ENCODE peak calls at places on chromosomes 4 and X, in six cellular contexts. M is psoas muscle, U is ovary, D is heart right ventricle, X is left ventricle myocardium inferior, B is OCI-LY7. Y is an unnamed sample.

GRCh38 chrX:14398725-14399124 is 130.6 kb upstream of the GLRA2 start:
- DNase-seq in X (no peak), U (no peak), D (no peak), B (no peak), M (no peak), Y (no peak)

GRCh38 chr4:169795585-169795984 is 37.8 kb upstream of the HPF1 start:
- DNase-seq in M (no peak), U (no peak), D (no peak), B (no peak), X (no peak), Y (no peak)

GRCh38 chr4:140330311-140330900 is 43.0 kb upstream of the SCOC start:
- DNase-seq in D (no peak), U (no peak), B (peak; percentile 42), X (no peak), M (no peak), Y (no peak)

GRCh38 chrX:63128509-63128908 is 222.6 kb downstream of the SPIN4 start:
- DNase-seq in U (no peak), X (no peak), M (no peak), B (peak; percentile 7), D (no peak), Y (no peak)

GRCh38 chr4:43277003-43277402 is 384.5 kb downstream of the GRXCR1 start:
- DNase-seq in B (no peak), D (no peak), M (no peak), X (no peak), U (no peak), Y (no peak)

GRCh38 chr4:61493470-61493869 is 293.3 kb downstream of the ADGRL3 start:
- DNase-seq in U (no peak), D (no peak), X (no peak), M (no peak), B (no peak), Y (no peak)

GRCh38 chrX:51484616-51485015 is 11.8 kb downstream of the NUDT11 start:
- DNase-seq in X (no peak), D (no peak), B (peak; percentile 11), U (no peak), M (no peak), Y (no peak)

GRCh38 chrX:39721570-39722279 is 376.0 kb downstream of the BCOR start:
- DNase-seq in X (no peak), M (no peak), B (no peak), D (no peak), U (no peak), Y (no peak)

GRCh38 chr4:182093431-182093831 is 149.8 kb upstream of the TENM3 start:
- DNase-seq in D (no peak), X (no peak), U (no peak), B (no peak), M (no peak), Y (no peak)

GRCh38 chr4:25913056-25913850 is 767 bp upstream of the SMIM20 start:
- DNase-seq in D (peak; percentile 30), X (peak; percentile 38), U (peak; percentile 65), B (peak; percentile 64), M (peak; percentile 63), Y (peak; percentile 68)

GRCh38 chr4:75542824-75543223 is 13.0 kb upstream of the ODAPH start:
- DNase-seq in X (no peak), U (no peak), M (no peak), D (no peak), B (no peak), Y (no peak)

GRCh38 chrX:139158256-139158655 is 372.3 kb upstream of the F9 start:
- DNase-seq in D (no peak), X (no peak), B (no peak), M (no peak), U (no peak), Y (no peak)

GRCh38 chr4:28654618-28655017 is 1794.0 kb downstream of the STIM2 start:
- DNase-seq in B (no peak), X (no peak), U (no peak), D (no peak), M (no peak), Y (no peak)

GRCh38 chr4:182827981-182828677 is 89.1 kb downstream of the DCTD start:
- DNase-seq in D (no peak), X (no peak), B (no peak), M (no peak), U (no peak), Y (no peak)

GRCh38 chr4:186845137-186845842 is 121.6 kb upstream of the FAT1 start:
- DNase-seq in D (peak; percentile 19), B (no peak), M (no peak), X (no peak), U (peak; percentile 46), Y (peak; percentile 47)

GRCh38 chr4:159428975-159429692 is 326.3 kb downstream of the RAPGEF2 start:
- DNase-seq in U (no peak), X (no peak), D (no peak), M (no peak), B (no peak), Y (no peak)

GRCh38 chrX:39946822-39947221 is 150.9 kb downstream of the BCOR start:
- DNase-seq in X (no peak), D (no peak), U (no peak), M (no peak), B (no peak), Y (no peak)

GRCh38 chr4:101753702-101754101 is 36.8 kb upstream of the BANK1 start:
- DNase-seq in X (no peak), D (no peak), M (no peak), B (no peak), U (no peak), Y (no peak)

GRCh38 chr4:173040200-173040599 is 128.4 kb upstream of the GALNT7 start:
- DNase-seq in X (no peak), M (no peak), D (peak; percentile 36), U (no peak), B (no peak), Y (no peak)

GRCh38 chr4:173046818-173047217 is 121.8 kb upstream of the GALNT7 start:
- DNase-seq in B (no peak), U (no peak), D (no peak), X (no peak), M (no peak), Y (no peak)

GRCh38 chr4:173041482-173041881 is 127.1 kb upstream of the GALNT7 start:
- DNase-seq in D (no peak), M (no peak), U (no peak), B (no peak), X (no peak), Y (no peak)

GRCh38 chr4:173046144-173046543 is 122.5 kb upstream of the GALNT7 start:
- DNase-seq in X (no peak), U (no peak), B (no peak), D (no peak), M (no peak), Y (no peak)

DNA sequence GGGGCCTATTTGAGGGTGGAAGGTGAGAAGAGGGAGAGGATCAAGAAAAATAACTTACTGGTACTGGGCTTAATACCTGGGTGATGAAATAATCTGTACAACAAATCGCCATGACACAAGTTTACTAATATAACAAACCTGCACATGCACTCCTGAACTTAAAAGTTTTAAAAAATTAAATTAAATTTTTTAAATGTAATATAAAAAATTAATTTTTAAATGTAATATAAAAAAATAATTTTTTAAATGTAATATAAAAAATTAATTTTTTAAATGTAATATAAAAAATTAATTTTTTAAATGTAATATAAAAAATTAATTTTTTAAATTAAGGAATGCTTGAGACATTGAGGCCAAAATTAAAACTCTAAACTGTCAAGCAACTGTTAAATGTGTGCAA is 124.3 kb upstream of the GALNT7 start:
- DNase-seq in X (no peak), B (no peak), M (no peak), U (no peak), D (no peak), Y (no peak)
- H3K27ac ChIP-seq in X (no peak overlapping the region), B (no peak overlapping the region), M (no peak overlapping the region), U (no peak overlapping the region), D (no peak overlapping the region), Y (no peak overlapping the region)

DNA sequence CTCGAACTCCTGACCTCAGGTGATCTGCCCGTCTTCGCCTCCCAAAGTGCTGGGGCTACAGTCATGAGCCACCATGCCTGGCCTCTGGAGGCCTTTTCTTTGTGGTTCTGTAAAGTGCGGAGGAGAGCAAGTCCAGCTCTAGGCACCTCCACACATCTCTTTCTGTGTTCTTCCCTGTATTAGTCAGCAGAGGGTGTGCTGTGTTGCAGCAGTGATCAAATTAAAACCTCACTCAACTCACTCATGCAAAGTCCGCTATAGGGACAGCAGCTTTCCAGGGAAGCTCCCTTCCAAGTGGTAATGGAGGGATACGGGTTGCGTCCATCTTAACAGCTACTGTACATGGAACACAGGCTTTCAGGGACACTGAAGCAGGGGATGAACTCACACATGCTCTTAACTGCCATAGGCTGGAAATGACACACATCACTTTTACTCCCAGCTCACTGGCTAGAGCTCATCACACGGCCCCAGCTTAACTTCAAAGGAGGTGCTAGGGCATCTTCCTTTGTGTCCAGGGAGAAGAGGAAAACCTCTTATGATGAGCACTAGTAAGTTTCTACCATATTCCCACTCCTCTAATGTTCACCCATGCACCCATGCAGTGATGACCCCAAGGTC is 36.0 kb upstream of the CCNG2 start:
- DNase-seq in U (no peak), X (no peak), D (no peak), B (no peak), M (no peak), Y (no peak)
- TF ChIP-seq CTCF in U (no peak), X (no peak), D (no peak), B (peak; percentile 35), M (no peak), Y (no peak)

GRCh38 chr4:142697928-142698327 is 148.2 kb downstream of the INPP4B start:
- DNase-seq in U (no peak), D (no peak), M (no peak), X (no peak), B (no peak), Y (no peak)

GRCh38 chr4:142696334-142697122 is 149.6 kb downstream of the INPP4B start:
- DNase-seq in M (no peak), B (no peak), U (no peak), X (no peak), D (no peak), Y (no peak)

GRCh38 chr4:142698541-142698940 is 147.6 kb downstream of the INPP4B start:
- DNase-seq in X (no peak), D (no peak), U (no peak), B (no peak), M (no peak), Y (no peak)

GRCh38 chr4:142700521-142700920 is 145.6 kb downstream of the INPP4B start:
- DNase-seq in B (no peak), D (no peak), U (no peak), M (no peak), X (no peak), Y (no peak)

GRCh38 chr4:142697303-142697702 is 148.8 kb downstream of the INPP4B start:
- DNase-seq in B (no peak), D (no peak), M (no peak), U (no peak), X (no peak), Y (no peak)
- H3K4me1 ChIP-seq in B (no peaks in the 10 kb centered on the region), D (no peaks in the 10 kb centered on the region), M (no peaks in the 10 kb centered on the region), U (peaks cover 2% of the 10 kb centered on the region), X (peaks cover 22% of the 10 kb centered on the region), Y (peaks cover 10% of the 10 kb centered on the region)

DNA sequence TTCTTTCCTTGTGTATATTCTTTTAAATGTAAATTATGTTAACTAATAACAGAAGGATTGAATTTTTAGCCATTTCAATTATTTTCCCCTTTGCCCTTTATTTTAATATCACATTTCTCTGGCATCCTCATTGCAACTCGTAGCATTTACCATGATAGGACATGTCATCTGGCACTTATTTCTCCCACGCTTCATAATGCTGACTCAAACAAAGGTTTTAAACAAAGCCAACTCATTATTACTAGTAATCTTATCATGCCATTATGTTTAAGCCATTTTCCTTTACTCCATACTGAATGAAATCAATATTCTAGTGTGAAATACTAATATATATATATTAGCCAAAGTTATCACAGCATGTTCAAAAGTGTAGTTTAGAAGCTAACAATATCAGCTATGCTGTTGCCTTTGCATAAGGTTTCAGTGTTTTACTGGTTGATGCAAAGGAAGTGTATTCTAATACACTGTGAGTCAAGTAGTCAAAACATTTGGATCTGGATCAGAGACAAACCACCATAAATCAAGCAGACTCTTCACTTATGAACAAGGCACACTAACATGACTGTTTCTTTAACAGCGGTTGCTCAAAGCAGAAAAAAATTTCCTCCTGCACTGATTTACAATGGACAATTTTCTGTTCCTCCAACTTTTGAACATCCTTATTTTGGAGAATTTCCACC is 281.6 kb downstream of the SLC7A11 start:
- DNase-seq in D (no peak), X (no peak), U (no peak), B (no peak), M (no peak), Y (no peak)
- H3K27ac ChIP-seq in D (no peak overlapping the region), X (no peak overlapping the region), U (no peak overlapping the region), B (no peak overlapping the region), M (no peak overlapping the region), Y (no peak overlapping the region)